ENCODE peak calls at places on chromosomes 12 and 14, in eight cellular contexts. P is IMR-90, J is tibial nerve, N is stomach, W is A549, X is sigmoid colon, L is GM12892, G is uterus. I is an unnamed sample.

GRCh38 chr14:53391631-53392030 is 238.5 kb upstream of the DDHD1 start:
- DNase-seq in P (peak; percentile 90), W (no peak), L (no peak), J (no peak), G (no peak), N (no peak), X (no peak), I (no peak)

GRCh38 chr14:101405171-101405883 is 156.0 kb upstream of the DIO3 start:
- DNase-seq in P (peak; percentile 69), J (no peak), G (peak; percentile 48), N (peak; percentile 37), L (no peak), W (no peak), X (no peak), I (peak; percentile 56)

GRCh38 chr12:44875954-44876553 is at the start of gene NELL2:
- DNase-seq in J (no peak), W (peak; percentile 49), X (no peak), P (no peak), L (peak; percentile 46), G (no peak), N (no peak), I (no peak)

GRCh38 chr12:122023339-122024131 is 1.9 kb downstream of the BCL7A start:
- DNase-seq in X (peak; percentile 87), G (peak; percentile 76), N (peak; percentile 70), P (peak; percentile 70), J (no peak), W (peak; percentile 73), L (no peak), I (peak; percentile 78)

GRCh38 chr14:66508846-66509621 is 1.1 kb downstream of the GPHN start:
- DNase-seq in L (peak; percentile 42), W (peak; percentile 20), P (peak; percentile 15), G (peak; percentile 39), N (no peak), X (peak; percentile 68), J (peak; percentile 27), I (peak; percentile 64)

GRCh38 chr12:58378038-58378437 is 436.7 kb downstream of the ATP23 start:
- DNase-seq in X (no peak), L (no peak), P (no peak), G (no peak), J (no peak), W (no peak), N (no peak), I (no peak)

GRCh38 chr12:123772074-123772473 is 10.0 kb downstream of the DNAH10 start:
- DNase-seq in L (no peak), J (no peak), W (no peak), G (no peak), X (no peak), P (no peak), N (no peak), I (no peak)

GRCh38 chr14:80784824-80785223 is 156.7 kb downstream of the CEP128 start:
- DNase-seq in G (no peak), N (no peak), W (no peak), X (no peak), P (peak; percentile 49), L (no peak), J (no peak), I (no peak)

GRCh38 chr14:72901361-72901760 is 7.5 kb upstream of the DPF3 start:
- DNase-seq in W (no peak), P (no peak), N (no peak), X (no peak), J (no peak), L (no peak), G (no peak), I (no peak)

GRCh38 chr12:49368240-49368600 is 958 bp downstream of the SPATS2 start:
- DNase-seq in X (no peak), J (no peak), G (no peak), W (no peak), N (no peak), P (no peak), L (no peak), I (no peak)

GRCh38 chr14:96762650-96763049 is 34.5 kb upstream of the VRK1 start:
- DNase-seq in P (peak; percentile 58), G (no peak), J (no peak), X (no peak), W (peak; percentile 80), L (peak; percentile 33), N (no peak), I (no peak)

GRCh38 chr14:21098134-21098891 is at the start of gene ZNF219:
- DNase-seq in L (no peak), W (peak; percentile 57), G (peak; percentile 66), X (peak; percentile 86), N (peak; percentile 53), J (no peak), P (peak; percentile 27), I (peak; percentile 74)

GRCh38 chr12:123095074-123095694 is 55.7 kb downstream of the PITPNM2 start:
- DNase-seq in L (no peak), P (no peak), W (no peak), J (no peak), G (no peak), X (no peak), N (no peak), I (peak; percentile 58)

GRCh38 chr12:15563683-15564082 is 225.5 kb downstream of the EPS8 start:
- DNase-seq in J (no peak), X (no peak), W (no peak), L (no peak), P (peak; percentile 68), G (no peak), N (no peak), I (no peak)

GRCh38 chr14:74510211-74510931 is 16.8 kb downstream of the ISCA2 start:
- DNase-seq in J (no peak), G (peak; percentile 13), W (no peak), N (no peak), X (peak; percentile 59), L (no peak), P (peak; percentile 67), I (peak; percentile 23)

GRCh38 chr14:101367421-101368261 is 193.7 kb upstream of the DIO3 start:
- DNase-seq in J (no peak), W (no peak), X (peak; percentile 66), L (no peak), G (peak; percentile 15), N (no peak), P (no peak), I (no peak)

GRCh38 chr14:100664841-100665425 is 61.8 kb upstream of the DLK1 start:
- DNase-seq in X (peak; percentile 74), J (no peak), N (no peak), L (no peak), W (no peak), P (peak; percentile 73), G (peak; percentile 65), I (peak; percentile 78)

GRCh38 chr12:11710431-11710830 is 61.0 kb downstream of the ETV6 start:
- DNase-seq in G (no peak), L (no peak), P (no peak), W (no peak), N (no peak), X (no peak), J (no peak), I (no peak)

GRCh38 chr12:115160290-115161108 is 476.5 kb upstream of the TBX3 start:
- DNase-seq in P (no peak), G (no peak), N (no peak), L (no peak), X (no peak), J (no peak), W (no peak), I (no peak)

GRCh38 chr14:52124791-52125661 is 56.2 kb upstream of the NID2 start:
- DNase-seq in G (no peak), L (no peak), P (peak; percentile 87), W (peak; percentile 32), N (no peak), X (no peak), J (no peak), I (no peak)

GRCh38 chr14:69325646-69326265 is 65.8 kb downstream of the GALNT16 start:
- DNase-seq in N (no peak), X (peak; percentile 50), J (no peak), W (peak; percentile 48), L (no peak), P (no peak), G (peak; percentile 7), I (no peak)

GRCh38 chr14:63745858-63746425 is 18.1 kb upstream of the SGPP1 start:
- DNase-seq in W (no peak), J (no peak), G (no peak), X (no peak), N (no peak), P (no peak), L (no peak), I (no peak)

GRCh38 chr12:105561981-105562726 is 231.7 kb downstream of the C12orf75 start:
- DNase-seq in J (no peak), G (peak; percentile 73), X (peak; percentile 76), P (peak; percentile 90), L (no peak), N (peak; percentile 33), W (peak; percentile 72), I (peak; percentile 23)

GRCh38 chr14:24146978-24147760 is at the start of gene RNF31:
- DNase-seq in X (peak; percentile 100), J (peak; percentile 97), G (peak; percentile 98), P (peak; percentile 98), N (peak; percentile 98), W (peak; percentile 94), L (peak; percentile 93), I (peak; percentile 99)
- TF ChIP-seq POLR2A in X (peak; percentile 32), J (peak; percentile 21), G (peak; percentile 49), P (no peak), N (no peak), W (peak; percentile 42), L (peak; percentile 69), I (peak; percentile 24)

DNA sequence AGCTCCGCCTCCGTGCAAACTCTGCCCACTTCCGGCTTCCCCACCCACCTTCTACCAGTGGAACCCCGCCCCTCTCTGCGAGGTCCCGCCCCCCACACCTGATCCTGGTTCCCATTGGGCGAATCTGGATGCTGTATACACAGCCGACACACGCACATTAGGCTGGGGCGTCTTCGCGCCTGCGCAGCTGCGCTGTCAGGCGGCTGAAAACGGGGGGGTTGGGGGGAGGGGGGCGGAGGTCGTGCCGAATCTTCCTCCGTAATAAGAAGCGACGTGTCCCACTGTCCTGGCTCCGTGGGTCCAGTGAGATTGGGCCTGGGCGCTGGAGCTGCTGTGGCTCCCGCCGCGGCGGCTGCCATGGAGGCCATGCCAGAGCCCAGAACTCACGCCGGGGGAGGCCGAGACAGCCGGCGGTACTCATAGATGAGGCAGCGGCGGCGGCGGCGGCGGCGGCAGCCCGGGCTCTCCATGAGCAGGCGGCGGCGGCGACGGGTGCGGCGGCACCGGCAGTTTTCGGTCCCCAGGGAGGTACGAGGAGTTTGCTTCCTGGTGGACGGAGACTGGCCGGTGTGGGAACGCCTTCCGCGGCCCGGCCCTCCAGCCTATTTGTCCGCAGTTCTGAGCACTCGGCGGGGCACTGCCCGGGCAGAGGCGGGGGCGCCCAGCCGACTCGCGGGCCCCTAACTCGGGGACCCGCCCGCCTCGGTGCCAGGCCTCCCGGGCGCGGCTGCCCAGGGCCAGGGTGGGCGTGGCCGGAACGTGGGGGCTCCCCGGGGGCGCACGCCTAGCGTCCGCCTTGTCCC is 64.5 kb downstream of the KLHL28 start:
- DNase-seq in W (peak; percentile 94), N (peak; percentile 99), J (peak; percentile 99), X (peak; percentile 99), L (peak; percentile 78), G (peak; percentile 98), P (peak; percentile 97), I (peak; percentile 99)
- TF ChIP-seq POLR2A in W (peak; percentile 85), N (no peak), J (peak; percentile 54), X (peak; percentile 75), L (peak; percentile 31), G (peak; percentile 75), P (peak; percentile 85), I (peak; percentile 63)

GRCh38 chr14:85764809-85765208 is 234.9 kb downstream of the FLRT2 start:
- DNase-seq in J (peak; percentile 17), X (no peak), G (peak; percentile 14), L (no peak), P (no peak), N (no peak), W (no peak), I (no peak)
- TF ChIP-seq POLR2A in J (no peak), X (no peak), G (no peak), L (no peak), P (no peak), N (no peak), W (no peak), I (no peak)

GRCh38 chr12:94277426-94278000 is 129.1 kb downstream of the PLXNC1 start:
- DNase-seq in L (no peak), J (peak; percentile 53), G (no peak), P (peak; percentile 26), W (no peak), N (no peak), X (no peak), I (peak; percentile 44)
- TF ChIP-seq POLR2A in L (no peak), J (no peak), G (no peak), P (no peak), W (no peak), N (no peak), X (no peak), I (no peak)